ENCODE peak calls at places on chromosomes 7 and 10, in seven cellular contexts. One of them, this sample, is unnamed.
A peak's percentile ranks its signal among the peaks of the same experiment; 100 is the strongest.

GRCh38 chr7:140674899-140675701 is 2.4 kb downstream of the ADCK2 start:
- DNase-seq in IMR-90: peak; percentile 57
- DNase-seq in adipocyte: peak; percentile 55
- DNase-seq in colonic mucosa: peak; percentile 44
- DNase-seq in endodermal cell: peak; percentile 74
- DNase-seq in PC-3: peak; percentile 56
- DNase-seq in SK-N-SH: peak; percentile 79
- DNase-seq in this sample: peak; percentile 74

GRCh38 chr10:52740913-52741675 is 31.5 kb downstream of the MBL2 start:
- DNase-seq in adipocyte: peak; percentile 69
- DNase-seq in endodermal cell: peak; percentile 95
- DNase-seq in SK-N-SH: peak; percentile 44
- DNase-seq in IMR-90: peak; percentile 17
- DNase-seq in colonic mucosa: peak; percentile 48
- DNase-seq in PC-3: peak; percentile 96
- DNase-seq in this sample: peak; percentile 37

GRCh38 chr10:47311193-47311899 is 10.9 kb upstream of the GDF2 start:
- DNase-seq in SK-N-SH: no peak
- DNase-seq in endodermal cell: no peak
- DNase-seq in adipocyte: no peak
- DNase-seq in colonic mucosa: peak; percentile 85
- DNase-seq in PC-3: peak; percentile 41
- DNase-seq in IMR-90: no peak
- DNase-seq in this sample: no peak

GRCh38 chr7:106597751-106598619 is 63.0 kb downstream of the CCDC71L start:
- DNase-seq in adipocyte: no peak
- DNase-seq in endodermal cell: no peak
- DNase-seq in SK-N-SH: no peak
- DNase-seq in colonic mucosa: no peak
- DNase-seq in PC-3: no peak
- DNase-seq in IMR-90: no peak
- DNase-seq in this sample: no peak

GRCh38 chr7:25098096-25099046 is 26.7 kb downstream of the CYCS start:
- DNase-seq in adipocyte: peak; percentile 91
- DNase-seq in endodermal cell: peak; percentile 81
- DNase-seq in colonic mucosa: peak; percentile 46
- DNase-seq in SK-N-SH: peak; percentile 80
- DNase-seq in PC-3: peak; percentile 76
- DNase-seq in IMR-90: peak; percentile 75
- DNase-seq in this sample: peak; percentile 88

GRCh38 chr7:105127179-105127578 is 113.2 kb downstream of the KMT2E start:
- DNase-seq in endodermal cell: no peak
- DNase-seq in SK-N-SH: no peak
- DNase-seq in PC-3: no peak
- DNase-seq in IMR-90: peak; percentile 27
- DNase-seq in adipocyte: no peak
- DNase-seq in colonic mucosa: no peak
- DNase-seq in this sample: no peak

GRCh38 chr7:110001254-110001938 is 1089.5 kb upstream of the LRRN3 start:
- DNase-seq in adipocyte: no peak
- DNase-seq in PC-3: no peak
- DNase-seq in colonic mucosa: no peak
- DNase-seq in endodermal cell: no peak
- DNase-seq in IMR-90: no peak
- DNase-seq in SK-N-SH: peak; percentile 55
- DNase-seq in this sample: no peak

GRCh38 chr10:11605807-11606408 is 5.5 kb downstream of the USP6NL start:
- DNase-seq in adipocyte: no peak
- DNase-seq in IMR-90: no peak
- DNase-seq in endodermal cell: no peak
- DNase-seq in PC-3: no peak
- DNase-seq in colonic mucosa: no peak
- DNase-seq in SK-N-SH: no peak
- DNase-seq in this sample: no peak

GRCh38 chr7:6074612-6075380 is 43.6 kb downstream of the ANKRD61 start:
- DNase-seq in IMR-90: no peak
- DNase-seq in adipocyte: no peak
- DNase-seq in endodermal cell: no peak
- DNase-seq in PC-3: no peak
- DNase-seq in colonic mucosa: no peak
- DNase-seq in SK-N-SH: no peak
- DNase-seq in this sample: no peak

GRCh38 chr7:147089608-147090007 is 973.0 kb downstream of the CNTNAP2 start:
- DNase-seq in PC-3: no peak
- DNase-seq in IMR-90: no peak
- DNase-seq in SK-N-SH: no peak
- DNase-seq in endodermal cell: no peak
- DNase-seq in colonic mucosa: no peak
- DNase-seq in adipocyte: no peak
- DNase-seq in this sample: no peak
- H3K9ac ChIP-seq in PC-3: no peak overlapping the region
- H3K9ac ChIP-seq in IMR-90: no peak overlapping the region
- H3K9ac ChIP-seq in SK-N-SH: no peak overlapping the region
- H3K9ac ChIP-seq in endodermal cell: no peak overlapping the region
- H3K9ac ChIP-seq in colonic mucosa: no peak overlapping the region
- H3K9ac ChIP-seq in adipocyte: no peak overlapping the region
- H3K9ac ChIP-seq in this sample: no peak overlapping the region

DNA sequence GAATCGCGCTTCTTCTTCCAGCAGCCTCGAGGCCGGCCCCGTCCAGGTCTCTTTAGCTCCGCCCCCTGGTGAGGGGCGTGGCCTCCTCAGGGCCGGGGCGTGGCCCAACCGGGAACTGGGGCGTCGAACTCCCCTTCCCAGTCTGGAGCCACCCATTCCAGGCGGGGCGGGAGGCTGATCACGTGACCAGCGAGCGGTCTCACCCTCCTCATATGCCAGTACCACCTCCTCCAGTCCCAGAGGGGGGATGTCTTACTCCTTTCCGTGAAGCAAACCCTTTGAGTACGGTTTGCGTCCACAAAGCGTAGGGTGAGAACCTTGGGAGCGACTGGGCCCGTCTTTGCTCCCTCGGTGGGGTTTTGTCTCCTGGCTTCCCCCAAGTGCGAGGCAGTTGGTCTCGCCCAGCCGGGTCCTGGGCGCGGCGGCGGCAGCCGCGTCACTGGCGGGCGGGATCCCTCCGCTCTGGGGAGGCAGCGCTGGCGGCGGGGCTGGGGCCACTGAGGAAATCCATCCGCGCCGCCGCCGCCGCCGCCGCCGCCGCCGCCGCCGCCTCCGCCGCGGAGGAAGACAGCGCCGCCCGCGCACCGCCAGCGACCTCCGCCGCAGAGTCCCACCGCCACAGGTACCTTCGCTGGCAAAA is at the start of gene GNB2:
- DNase-seq in endodermal cell: peak; percentile 100
- DNase-seq in PC-3: peak; percentile 97
- DNase-seq in IMR-90: peak; percentile 99
- DNase-seq in adipocyte: peak; percentile 99
- DNase-seq in colonic mucosa: peak; percentile 100
- DNase-seq in SK-N-SH: peak; percentile 99
- DNase-seq in this sample: peak; percentile 98
- H3K9ac ChIP-seq in endodermal cell: peak within 1 kb of the TSS; percentile 81
- H3K9ac ChIP-seq in PC-3: peak within 1 kb of the TSS; percentile 92
- H3K9ac ChIP-seq in IMR-90: peak within 1 kb of the TSS; percentile 98
- H3K9ac ChIP-seq in adipocyte: peak within 1 kb of the TSS; percentile 94
- H3K9ac ChIP-seq in colonic mucosa: peak within 1 kb of the TSS; percentile 72
- H3K9ac ChIP-seq in SK-N-SH: peak within 1 kb of the TSS; percentile 87
- H3K9ac ChIP-seq in this sample: peak within 1 kb of the TSS; percentile 94

GRCh38 chr10:70146489-70147488 is at the start of gene TYSND1:
- DNase-seq in IMR-90: peak; percentile 98
- DNase-seq in SK-N-SH: peak; percentile 96
- DNase-seq in colonic mucosa: peak; percentile 99
- DNase-seq in endodermal cell: peak; percentile 99
- DNase-seq in adipocyte: peak; percentile 99
- DNase-seq in PC-3: peak; percentile 100
- DNase-seq in this sample: peak; percentile 99

GRCh38 chr10:70142555-70142954 is 3.9 kb downstream of the TYSND1 start:
- DNase-seq in IMR-90: no peak
- DNase-seq in SK-N-SH: no peak
- DNase-seq in colonic mucosa: no peak
- DNase-seq in endodermal cell: no peak
- DNase-seq in adipocyte: no peak
- DNase-seq in PC-3: no peak
- DNase-seq in this sample: no peak

GRCh38 chr10:70145666-70146488 is 623 bp downstream of the TYSND1 start:
- DNase-seq in endodermal cell: peak; percentile 87
- DNase-seq in adipocyte: peak; percentile 80
- DNase-seq in SK-N-SH: peak; percentile 89
- DNase-seq in PC-3: peak; percentile 83
- DNase-seq in IMR-90: peak; percentile 54
- DNase-seq in colonic mucosa: peak; percentile 65
- DNase-seq in this sample: peak; percentile 90

GRCh38 chr10:70145166-70145665 is 1.3 kb downstream of the TYSND1 start:
- DNase-seq in colonic mucosa: no peak
- DNase-seq in PC-3: peak; percentile 38
- DNase-seq in SK-N-SH: no peak
- DNase-seq in endodermal cell: peak; percentile 59
- DNase-seq in IMR-90: no peak
- DNase-seq in adipocyte: peak; percentile 22
- DNase-seq in this sample: peak; percentile 56

DNA sequence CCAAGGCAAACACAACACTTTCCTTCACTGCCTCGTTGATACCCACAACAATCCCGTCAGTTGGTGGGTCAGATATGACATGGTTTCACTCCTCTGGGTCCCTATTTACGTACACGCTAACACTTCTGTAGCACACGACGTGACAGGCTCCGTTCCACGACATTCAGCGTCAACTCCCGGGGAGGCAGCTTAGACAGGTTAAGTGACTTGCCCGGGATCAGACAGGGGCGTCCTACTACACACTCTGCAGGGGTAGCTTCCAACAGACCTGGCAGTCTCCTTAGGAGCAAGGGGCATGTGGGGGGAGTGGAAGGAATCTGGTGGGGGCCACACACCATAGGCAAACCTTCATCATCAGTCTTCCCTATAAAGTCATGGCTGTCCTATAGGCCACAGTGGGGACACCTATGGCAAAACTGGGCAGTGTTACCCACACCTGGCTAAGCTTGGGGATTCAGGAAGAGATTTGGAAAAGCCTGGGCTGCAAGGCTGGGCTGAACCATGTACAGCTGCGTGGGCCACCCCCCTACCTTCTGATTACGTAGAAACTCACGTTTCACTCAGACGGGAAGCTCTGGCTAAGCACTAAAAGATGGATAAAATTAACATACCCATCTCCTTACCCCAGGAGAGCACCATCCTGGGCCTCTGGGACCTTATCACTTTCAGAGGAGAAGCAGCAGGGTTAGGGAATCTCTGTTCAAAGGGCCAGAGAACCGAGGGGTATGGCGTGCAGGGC is 2.0 kb downstream of the TYSND1 start:
- DNase-seq in IMR-90: no peak
- DNase-seq in colonic mucosa: no peak
- DNase-seq in endodermal cell: no peak
- DNase-seq in SK-N-SH: no peak
- DNase-seq in PC-3: no peak
- DNase-seq in adipocyte: no peak
- DNase-seq in this sample: no peak
- H3K9ac ChIP-seq in IMR-90: peak overlapping the region; percentile 40
- H3K9ac ChIP-seq in colonic mucosa: no peak overlapping the region
- H3K9ac ChIP-seq in endodermal cell: no peak overlapping the region
- H3K9ac ChIP-seq in SK-N-SH: no peak overlapping the region
- H3K9ac ChIP-seq in PC-3: peak overlapping the region; percentile 83
- H3K9ac ChIP-seq in adipocyte: peak overlapping the region; percentile 93
- H3K9ac ChIP-seq in this sample: peak overlapping the region; percentile 92

GRCh38 chr10:131196176-131196885 is 115.2 kb downstream of the TCERG1L start:
- DNase-seq in endodermal cell: no peak
- DNase-seq in colonic mucosa: no peak
- DNase-seq in SK-N-SH: no peak
- DNase-seq in PC-3: no peak
- DNase-seq in adipocyte: no peak
- DNase-seq in IMR-90: no peak
- DNase-seq in this sample: no peak

GRCh38 chr10:131198401-131198800 is 113.1 kb downstream of the TCERG1L start:
- DNase-seq in PC-3: no peak
- DNase-seq in colonic mucosa: no peak
- DNase-seq in adipocyte: no peak
- DNase-seq in IMR-90: no peak
- DNase-seq in endodermal cell: peak; percentile 20
- DNase-seq in SK-N-SH: no peak
- DNase-seq in this sample: no peak

GRCh38 chr10:131199646-131200045 is 111.9 kb downstream of the TCERG1L start:
- DNase-seq in adipocyte: no peak
- DNase-seq in SK-N-SH: no peak
- DNase-seq in IMR-90: no peak
- DNase-seq in endodermal cell: peak; percentile 44
- DNase-seq in PC-3: no peak
- DNase-seq in colonic mucosa: no peak
- DNase-seq in this sample: no peak

GRCh38 chr10:131200856-131201470 is 110.6 kb downstream of the TCERG1L start:
- DNase-seq in colonic mucosa: no peak
- DNase-seq in IMR-90: no peak
- DNase-seq in endodermal cell: peak; percentile 30
- DNase-seq in PC-3: no peak
- DNase-seq in adipocyte: no peak
- DNase-seq in SK-N-SH: no peak
- DNase-seq in this sample: no peak

DNA sequence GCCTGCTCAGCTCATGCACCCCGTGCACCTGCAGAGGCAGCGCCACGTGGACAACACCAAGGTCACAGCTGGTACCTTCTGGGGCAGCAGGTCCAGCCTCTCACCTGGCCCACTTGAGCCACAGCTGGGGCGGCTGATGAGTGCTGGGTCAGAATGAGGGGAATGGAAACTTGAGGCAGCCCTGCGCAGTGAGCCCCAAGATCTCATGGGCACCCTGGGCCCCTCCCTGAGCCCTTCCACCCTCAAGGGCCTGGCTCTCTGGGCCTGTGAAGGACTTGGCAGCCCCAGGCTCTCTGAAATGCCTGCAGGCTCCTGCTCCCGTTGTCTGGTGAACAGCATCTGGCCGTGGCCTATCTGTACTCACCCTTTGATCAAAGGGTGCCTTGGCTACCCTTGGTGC is 112.7 kb downstream of the TCERG1L start:
- DNase-seq in endodermal cell: peak; percentile 26
- DNase-seq in SK-N-SH: no peak
- DNase-seq in PC-3: no peak
- DNase-seq in IMR-90: no peak
- DNase-seq in adipocyte: no peak
- DNase-seq in colonic mucosa: no peak
- DNase-seq in this sample: no peak
- H3K9ac ChIP-seq in endodermal cell: no peak overlapping the region
- H3K9ac ChIP-seq in SK-N-SH: no peak overlapping the region
- H3K9ac ChIP-seq in PC-3: no peak overlapping the region
- H3K9ac ChIP-seq in IMR-90: no peak overlapping the region
- H3K9ac ChIP-seq in adipocyte: no peak overlapping the region
- H3K9ac ChIP-seq in colonic mucosa: no peak overlapping the region
- H3K9ac ChIP-seq in this sample: no peak overlapping the region

GRCh38 chr7:21972397-21972784 is 26.7 kb upstream of the CDCA7L start:
- DNase-seq in SK-N-SH: no peak
- DNase-seq in colonic mucosa: no peak
- DNase-seq in adipocyte: no peak
- DNase-seq in PC-3: no peak
- DNase-seq in IMR-90: no peak
- DNase-seq in endodermal cell: no peak
- DNase-seq in this sample: no peak
- H3K9ac ChIP-seq in SK-N-SH: no peak overlapping the region
- H3K9ac ChIP-seq in colonic mucosa: no peak overlapping the region
- H3K9ac ChIP-seq in adipocyte: no peak overlapping the region
- H3K9ac ChIP-seq in PC-3: no peak overlapping the region
- H3K9ac ChIP-seq in IMR-90: no peak overlapping the region
- H3K9ac ChIP-seq in endodermal cell: no peak overlapping the region
- H3K9ac ChIP-seq in this sample: no peak overlapping the region

This sample was measured in GM23248.